ENCODE peak calls at places on chromosomes 16 and 17, in five cellular contexts. Y is H1, T is GM12878, D is K562, S is HepG2. O is an unnamed sample.

GRCh38 chr16:75092777-75093176 is 23.8 kb downstream of the LDHD start:
- DNase-seq in T (no peak), D (no peak), S (no peak), Y (no peak), O (no peak)

GRCh38 chr17:74779948-74780400 is 3.8 kb upstream of the NAT9 start:
- DNase-seq in S (no peak), D (no peak), T (peak; percentile 63), Y (no peak), O (no peak)

GRCh38 chr17:71679832-71680231 is 441.0 kb upstream of the SOX9 start:
- DNase-seq in S (no peak), T (no peak), D (no peak), Y (no peak), O (no peak)

GRCh38 chr16:14186007-14186953 is 115.2 kb downstream of the MRTFB start:
- DNase-seq in Y (peak; percentile 13), D (no peak), S (no peak), T (no peak), O (no peak)

GRCh38 chr16:24639769-24640168 is 89.7 kb upstream of the TNRC6A start:
- DNase-seq in T (no peak), S (no peak), Y (no peak), D (no peak), O (no peak)

GRCh38 chr16:31869511-31870201 is 4.0 kb upstream of the ZNF267 start:
- DNase-seq in D (no peak), Y (no peak), T (peak; percentile 63), S (no peak), O (no peak)

GRCh38 chr16:50842589-50842988 is 100.7 kb downstream of the CYLD start:
- DNase-seq in D (no peak), T (no peak), S (no peak), Y (no peak), O (no peak)

GRCh38 chr17:35953720-35954119 is 10.2 kb upstream of the LYZL6 start:
- DNase-seq in Y (no peak), T (no peak), S (no peak), D (no peak), O (no peak)

GRCh38 chr16:728131-728889 is 1.4 kb downstream of the HAGHL start:
- DNase-seq in Y (no peak), S (no peak), T (no peak), D (peak; percentile 90), O (peak; percentile 86)

GRCh38 chr17:77304051-77304745 is 163.4 kb downstream of the SEC14L1 start:
- DNase-seq in D (no peak), T (no peak), S (no peak), Y (no peak), O (no peak)

DNA sequence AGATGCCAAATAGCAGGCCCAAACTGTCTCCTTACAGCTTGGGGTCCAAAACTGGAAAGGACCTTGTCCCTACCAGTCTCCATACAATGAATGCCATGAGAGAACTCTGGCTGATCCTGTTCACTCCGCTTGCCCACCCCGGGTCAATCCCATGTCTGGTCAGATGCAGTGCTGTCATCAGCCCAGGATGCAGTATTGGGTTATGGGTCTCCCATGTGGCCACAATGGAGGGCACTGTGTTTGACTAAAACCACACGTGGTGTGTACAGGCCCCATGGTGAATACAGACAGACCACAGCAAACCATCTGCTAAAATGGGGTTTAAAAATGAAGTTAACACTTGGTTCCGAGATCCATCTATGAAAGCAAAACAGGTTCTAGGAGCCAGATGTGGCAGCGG is 20.4 kb downstream of the TRIM16 start:
- DNase-seq in Y (no peak), S (no peak), D (no peak), T (no peak), O (no peak)
- TF ChIP-seq ZNF274 in Y (no peak), S (no peak), D (no peak), T (no peak), O (no peak)

DNA sequence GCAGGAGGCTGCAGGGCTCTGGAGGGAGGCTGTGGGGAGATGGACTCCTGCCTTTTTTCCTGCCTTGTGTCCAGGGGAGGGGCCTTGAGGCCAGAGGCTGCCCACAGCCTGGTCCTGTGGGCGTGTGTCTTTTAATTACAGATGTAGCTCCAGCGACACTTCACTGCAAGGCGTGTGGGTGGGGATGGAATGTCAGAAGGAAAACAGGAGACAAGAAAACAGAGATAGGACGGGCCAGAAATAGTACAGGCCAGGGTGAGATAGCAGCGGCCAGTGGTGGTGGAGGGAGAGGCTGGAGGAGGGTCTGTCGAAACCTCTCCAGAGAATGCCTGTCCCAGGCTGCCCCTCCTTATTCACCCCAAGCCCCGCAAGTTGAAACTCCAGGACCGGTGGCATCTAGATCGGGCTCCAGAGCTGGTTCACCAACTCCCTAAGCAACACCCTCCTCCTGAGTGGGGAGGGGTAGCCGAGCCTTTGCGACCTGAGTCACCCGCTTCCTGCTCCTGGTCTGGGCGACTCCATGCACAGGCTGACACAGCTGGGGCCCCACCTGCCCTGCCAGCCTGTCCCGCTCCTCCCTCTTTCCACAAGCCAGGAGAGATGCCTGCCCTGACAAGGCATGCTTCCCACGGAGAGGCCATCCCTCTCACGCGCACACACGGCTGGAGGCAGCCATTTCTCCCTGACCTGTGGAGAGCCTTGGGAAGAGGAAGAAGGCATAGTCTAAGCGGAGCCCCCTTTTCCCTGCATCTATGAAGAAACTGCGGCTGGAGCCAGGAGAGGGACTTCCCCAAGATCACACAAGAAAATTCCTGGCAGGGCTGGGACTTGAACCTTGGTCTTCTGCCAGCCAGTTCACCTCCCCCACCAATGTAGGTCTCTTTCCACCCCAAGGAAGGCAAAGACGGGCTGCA is 6.6 kb upstream of the JUP start:
- DNase-seq in Y (no peak), S (peak; percentile 68), T (no peak), D (peak; percentile 77), O (peak; percentile 79)
- TF ChIP-seq POLR2A in Y (no peak), S (no peak), T (no peak), D (peak; percentile 72), O (no peak)

DNA sequence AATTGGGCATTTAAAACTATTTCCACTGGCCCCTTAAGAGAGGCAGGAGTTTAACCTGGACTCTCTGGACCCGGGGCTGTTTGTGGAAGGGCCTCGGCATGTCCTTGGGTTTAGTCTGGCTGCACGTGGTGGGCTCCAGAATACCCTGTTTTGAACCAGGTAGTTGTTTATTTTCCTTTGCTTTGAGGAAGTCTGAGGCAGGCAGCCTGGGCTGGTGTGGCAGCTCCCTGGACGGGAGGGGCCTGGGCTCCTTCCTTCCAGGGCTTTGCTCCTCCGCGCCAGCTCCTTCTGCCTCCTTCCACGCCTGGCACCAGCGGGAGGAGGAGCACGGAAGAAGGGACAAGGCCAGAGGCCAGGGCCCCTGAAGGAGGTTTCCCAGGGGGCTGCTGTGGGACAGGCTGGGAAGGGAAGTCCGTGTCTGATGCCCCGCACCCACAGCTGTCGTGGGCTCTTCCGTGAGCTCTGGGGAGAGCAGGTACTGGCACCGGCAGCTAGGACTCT is 15.5 kb downstream of the BANP start:
- DNase-seq in D (no peak), Y (no peak), T (no peak), S (no peak), O (no peak)
- TF ChIP-seq ZNF274 in D (no peak), Y (no peak), T (no peak), S (no peak), O (no peak)

GRCh38 chr16:3022208-3022696 is 1.5 kb downstream of the HCFC1R1 start:
- DNase-seq in S (peak; percentile 76), Y (no peak), T (no peak), D (peak; percentile 82), O (peak; percentile 82)
- TF ChIP-seq POLR2A in S (no peak), Y (no peak), T (no peak), D (no peak), O (no peak)

GRCh38 chr17:21282231-21282630 is 2.3 kb upstream of the MAP2K3 start:
- DNase-seq in S (no peak), Y (no peak), T (no peak), D (no peak), O (peak; percentile 67)

GRCh38 chr17:21284319-21285163 is at the start of gene MAP2K3:
- DNase-seq in S (peak; percentile 97), T (peak; percentile 88), D (peak; percentile 97), Y (peak; percentile 98), O (peak; percentile 98)

GRCh38 chr17:21285164-21286065 is 904 bp downstream of the MAP2K3 start:
- DNase-seq in S (no peak), D (no peak), Y (no peak), T (no peak), O (no peak)

GRCh38 chr17:21282850-21283249 is 1.7 kb upstream of the MAP2K3 start:
- DNase-seq in Y (no peak), T (no peak), S (no peak), D (no peak), O (no peak)

DNA sequence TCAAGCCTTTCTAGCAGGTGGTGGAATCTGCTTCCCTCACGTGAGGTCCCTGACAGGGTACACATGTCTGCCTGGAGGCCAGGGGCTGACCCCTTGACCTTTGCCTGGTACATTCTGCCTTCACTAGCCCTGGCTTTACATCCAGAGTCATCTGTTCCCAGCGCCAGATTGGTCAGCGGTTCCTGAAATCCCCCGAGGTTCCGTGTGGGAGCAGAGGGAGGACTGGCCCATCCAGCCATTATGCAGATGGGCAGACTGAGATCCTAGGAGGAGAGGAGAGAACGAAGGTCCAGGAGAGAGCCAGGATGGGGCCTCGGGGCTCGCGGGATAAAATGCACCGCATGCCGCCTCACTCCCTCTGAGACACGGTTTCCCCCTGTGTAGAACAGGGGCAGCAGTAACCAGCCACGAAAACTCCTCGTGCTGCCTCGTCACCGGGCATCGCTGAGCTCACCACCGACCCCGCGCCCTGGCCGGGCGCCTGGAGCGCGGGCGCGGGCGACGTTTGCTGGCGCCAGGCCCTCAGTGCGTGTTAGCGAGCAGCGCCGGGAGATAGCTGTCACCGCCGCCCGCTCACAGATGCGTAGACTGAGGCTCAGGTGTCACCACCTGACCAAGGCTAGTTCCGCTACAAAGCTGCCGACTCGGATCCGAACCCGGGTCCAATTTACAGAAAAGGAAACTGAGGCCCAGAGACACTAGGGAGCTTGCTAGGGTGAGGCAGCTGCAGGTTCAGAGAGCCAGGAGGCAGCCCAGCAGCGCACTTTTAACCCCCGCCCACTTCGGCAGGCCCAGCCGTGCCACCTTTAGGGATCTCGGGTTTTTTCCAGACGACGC is 811 bp upstream of the MAP2K3 start:
- DNase-seq in Y (no peak), T (no peak), D (no peak), S (no peak), O (peak; percentile 22)
- TF ChIP-seq ZNF274 in Y (no peak), T (no peak), D (no peak), S (no peak), O (no peak)